ENCODE peak calls at places on chromosomes 3 and 15, in four cellular contexts. E is trophoblast cell, X is H1, C is mesenchymal stem cell. U is an unnamed sample.

GRCh38 chr15:85839637-85840036 is 44.9 kb upstream of the KLHL25 start:
- DNase-seq in E (no peak), X (no peak), C (no peak), U (no peak)

GRCh38 chr3:50378024-50378423 is 18.7 kb upstream of the TMEM115 start:
- DNase-seq in E (no peak), X (no peak), C (no peak), U (no peak)

GRCh38 chr15:61084944-61085367 is 144.1 kb downstream of the RORA start:
- DNase-seq in E (no peak), X (no peak), C (no peak), U (peak; percentile 24)

GRCh38 chr15:77029166-77030041 is 34.5 kb downstream of the PSTPIP1 start:
- DNase-seq in E (no peak), X (no peak), C (no peak), U (no peak)

GRCh38 chr15:64284037-64284436 is 71.9 kb downstream of the CSNK1G1 start:
- DNase-seq in E (no peak), X (no peak), C (peak; percentile 55), U (no peak)

GRCh38 chr3:133821767-133822638 is 16.4 kb downstream of the SRPRB start:
- DNase-seq in E (no peak), X (peak; percentile 38), C (peak; percentile 60), U (no peak)

GRCh38 chr3:63763156-63763555 is 55.9 kb upstream of the C3orf49 start:
- DNase-seq in E (no peak), X (no peak), C (no peak), U (no peak)

GRCh38 chr3:105842943-105843342 is 25.9 kb downstream of the CBLB start:
- DNase-seq in E (no peak), X (no peak), C (peak; percentile 50), U (no peak)

GRCh38 chr3:150765949-150766720 is 3.2 kb upstream of the SIAH2 start:
- DNase-seq in E (no peak), X (no peak), C (peak; percentile 69), U (no peak)

DNA sequence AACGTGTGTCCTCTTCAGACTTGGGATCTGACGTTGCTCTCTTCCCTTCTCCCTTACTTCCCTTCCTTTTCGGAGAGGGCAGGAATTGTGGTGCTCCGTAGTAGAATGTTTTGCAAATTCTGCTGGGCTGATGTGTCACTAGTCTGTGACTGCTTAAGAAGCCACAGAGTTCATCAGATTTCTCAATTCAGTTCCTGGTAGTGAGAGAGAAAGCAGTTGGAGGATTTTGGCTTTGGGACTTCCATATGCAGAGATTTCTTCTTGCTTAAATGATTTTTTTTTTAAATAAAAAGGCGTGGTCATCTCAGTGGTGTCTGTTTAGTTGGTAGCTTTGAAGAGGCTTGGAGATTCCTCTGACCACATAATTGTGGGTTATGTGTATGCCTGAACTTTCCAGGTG is 10.1 kb downstream of the CEMIP start:
- DNase-seq in E (peak; percentile 16), X (no peak), C (peak; percentile 30), U (no peak)
- H2BK120ac ChIP-seq in E (no peak overlapping the region), X (no peak overlapping the region), C (no peak overlapping the region), U (no peak overlapping the region)

GRCh38 chr15:92098869-92099268 is 245.4 kb downstream of the SLCO3A1 start:
- DNase-seq in E (no peak), X (no peak), C (no peak), U (no peak)

GRCh38 chr15:92097473-92098178 is 244.1 kb downstream of the SLCO3A1 start:
- DNase-seq in E (peak; percentile 22), X (no peak), C (peak; percentile 20), U (peak; percentile 68)

GRCh38 chr15:92101706-92102434 is 248.4 kb downstream of the SLCO3A1 start:
- DNase-seq in E (no peak), X (no peak), C (no peak), U (no peak)

GRCh38 chr15:92104069-92104468 is 250.6 kb downstream of the SLCO3A1 start:
- DNase-seq in E (no peak), X (no peak), C (no peak), U (no peak)

DNA sequence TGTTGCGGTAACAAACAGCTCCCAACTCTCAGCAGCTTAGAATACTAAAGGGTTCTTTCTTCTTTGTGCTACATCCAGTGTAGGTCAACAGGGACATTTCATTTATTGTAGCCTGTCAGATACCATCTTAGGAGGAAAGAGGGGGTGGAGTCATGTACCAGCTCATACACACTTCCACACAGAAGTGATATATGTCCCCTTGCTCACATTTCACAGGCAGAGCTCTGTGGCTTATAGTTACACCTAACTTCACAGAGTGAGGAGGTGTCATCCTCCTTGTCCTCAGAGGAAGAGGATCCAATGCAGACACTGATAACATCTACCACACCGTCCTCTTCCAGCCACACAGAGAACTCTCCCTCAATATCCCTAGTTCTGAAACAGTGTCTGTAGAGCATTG is 247.2 kb downstream of the SLCO3A1 start:
- DNase-seq in E (no peak), X (no peak), C (no peak), U (no peak)
- H2BK12ac ChIP-seq in E (no peak overlapping the region), X (no peak overlapping the region), C (no peak overlapping the region), U (no peak overlapping the region)

GRCh38 chr3:12758025-12758830 is 831 bp downstream of the TMEM40 start:
- DNase-seq in E (peak; percentile 53), X (no peak), C (peak; percentile 73), U (no peak)
- H3K4me3 ChIP-seq in E (no peak overlapping the region), X (no peak overlapping the region), C (no peak overlapping the region), U (peak overlapping the region; percentile 41)

GRCh38 chr15:31470756-31471155 is 144.1 kb downstream of the KLF13 start:
- DNase-seq in E (no peak), X (no peak), C (no peak), U (no peak)
- H2BK120ac ChIP-seq in E (no peak overlapping the region), X (no peak overlapping the region), C (no peak overlapping the region), U (no peak overlapping the region)

DNA sequence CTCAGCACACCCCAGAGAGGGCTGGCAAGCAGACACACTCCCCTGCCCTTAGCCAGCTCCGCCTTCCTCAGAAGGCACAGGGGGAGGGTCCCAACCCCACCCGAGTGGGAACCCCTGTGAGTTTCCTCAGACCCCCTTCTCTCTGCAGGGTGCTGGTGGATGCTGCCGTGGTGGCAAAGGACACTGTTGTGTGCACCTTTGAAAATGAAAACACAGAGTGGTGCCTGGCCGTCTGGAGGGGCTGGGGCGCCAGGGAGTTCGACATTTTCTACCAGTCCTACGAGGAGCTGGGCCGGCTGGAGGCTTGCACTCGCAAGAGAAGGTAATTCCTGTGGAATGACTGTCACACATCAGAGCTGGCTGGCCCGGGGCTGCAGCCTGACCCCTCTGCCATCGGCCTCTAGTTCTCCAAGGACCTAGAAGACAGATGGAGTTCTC is 149.4 kb downstream of the LRRK1 start:
- DNase-seq in E (peak; percentile 81), X (no peak), C (no peak), U (no peak)
- H2BK12ac ChIP-seq in E (peak overlapping the region; percentile 94), X (peak overlapping the region; percentile 96), C (peak overlapping the region; percentile 96), U (peak overlapping the region; percentile 47)

DNA sequence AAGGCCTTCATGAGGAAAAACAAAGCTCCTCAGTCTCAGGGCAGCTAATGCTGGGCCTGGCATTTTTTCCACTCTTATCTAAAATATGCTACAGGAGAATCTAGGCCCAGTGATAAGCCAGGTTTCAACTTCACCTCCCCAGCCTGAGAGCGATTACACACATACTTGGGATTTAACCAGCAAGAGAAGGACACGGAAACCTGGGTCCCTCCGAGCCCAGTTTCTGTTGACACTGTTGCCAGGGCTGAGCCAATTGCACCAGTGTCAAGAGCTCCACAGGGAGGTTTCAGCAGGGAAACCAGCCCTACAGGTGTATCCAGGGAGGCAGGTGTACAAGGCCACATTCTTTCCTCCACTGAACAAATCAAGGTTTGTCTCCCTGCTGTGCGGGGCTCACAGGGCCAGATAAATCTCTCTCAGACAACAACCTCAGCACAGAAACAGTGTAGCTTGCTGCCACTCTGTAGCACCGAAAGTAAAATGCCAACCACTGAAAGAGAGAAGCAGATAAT is 85.4 kb downstream of the MAGI1 start:
- DNase-seq in E (peak; percentile 97), X (peak; percentile 57), C (no peak), U (no peak)
- H3K4me3 ChIP-seq in E (no peak overlapping the region), X (no peak overlapping the region), C (no peak overlapping the region), U (no peak overlapping the region)

GRCh38 chr15:31508656-31509055 is 182.0 kb downstream of the KLF13 start:
- DNase-seq in E (no peak), X (no peak), C (no peak), U (no peak)
- H2BK120ac ChIP-seq in E (no peak overlapping the region), X (no peak overlapping the region), C (no peak overlapping the region), U (no peak overlapping the region)

DNA sequence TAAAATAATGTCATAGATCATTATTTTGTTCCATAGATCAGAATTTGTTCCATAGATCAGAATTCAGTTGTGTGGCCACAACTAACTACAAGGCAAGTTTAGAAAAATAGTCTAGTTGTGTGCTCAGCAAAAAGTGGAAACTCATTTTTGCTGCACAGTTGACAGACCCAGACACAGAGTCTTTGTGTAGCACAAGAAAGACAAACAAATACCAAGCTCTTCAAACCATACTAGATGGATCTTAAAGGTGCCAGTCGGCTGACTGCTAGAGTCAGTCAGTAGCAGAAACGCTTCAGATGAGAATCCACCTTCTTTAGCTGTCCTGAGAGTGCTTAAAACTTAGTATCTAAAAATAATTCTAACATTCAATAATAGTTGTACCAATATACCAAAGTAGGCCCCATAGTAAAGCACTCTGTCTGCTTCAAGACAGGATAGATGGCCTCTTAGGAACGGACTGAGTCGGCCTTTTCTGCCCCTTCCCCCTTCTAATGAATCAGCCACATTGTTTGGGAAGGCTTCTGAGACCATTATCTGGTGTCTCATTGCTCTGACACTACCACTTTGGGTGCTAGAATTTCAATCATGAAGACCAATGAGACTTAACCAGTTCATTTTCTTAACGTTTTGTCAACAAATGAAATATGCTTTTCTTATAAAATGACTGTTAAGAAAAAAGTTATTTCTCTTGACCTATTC is 27.7 kb upstream of the SLC4A7 start:
- DNase-seq in E (no peak), X (no peak), C (no peak), U (no peak)
- H2BK12ac ChIP-seq in E (no peak overlapping the region), X (no peak overlapping the region), C (no peak overlapping the region), U (no peak overlapping the region)

U was measured in neuronal stem cell.